ENCODE peak calls at places on chromosomes 16 and 17, in five cellular contexts. U is CD8-positive, alpha-beta memory T cell; P is fibroblast of lung; R is cardiac muscle cell; C is AG10803. E is an unnamed sample.

GRCh38 chr17:67441052-67441738 is 64.1 kb downstream of the PITPNC1 start:
- DNase-seq in U (peak; percentile 92), P (peak; percentile 53), R (no peak), C (peak; percentile 78), E (no peak)

GRCh38 chr17:4248504-4249277 is 15.1 kb downstream of the ANKFY1 start:
- DNase-seq in U (no peak), P (no peak), R (no peak), C (no peak), E (no peak)

GRCh38 chr17:45342306-45342705 is 25.5 kb upstream of the MAP3K14 start:
- DNase-seq in U (no peak), P (no peak), R (no peak), C (no peak), E (no peak)

GRCh38 chr16:55856950-55857349 is 18.2 kb downstream of the CES5A start:
- DNase-seq in U (no peak), P (no peak), R (no peak), C (no peak), E (no peak)

GRCh38 chr17:42809250-42809649 is 10.6 kb downstream of the CNTD1 start:
- DNase-seq in U (no peak), P (peak; percentile 77), R (no peak), C (peak; percentile 92), E (peak; percentile 50)

GRCh38 chr17:11264183-11264871 is 23.3 kb downstream of the SHISA6 start:
- DNase-seq in U (no peak), P (no peak), R (no peak), C (no peak), E (no peak)

GRCh38 chr17:9557846-9558245 is 17.8 kb downstream of the STX8 start:
- DNase-seq in U (no peak), P (no peak), R (no peak), C (peak; percentile 21), E (no peak)

GRCh38 chr16:14455577-14455976 is 174.5 kb downstream of the PARN start:
- DNase-seq in U (no peak), P (peak; percentile 52), R (peak; percentile 53), C (peak; percentile 41), E (no peak)

GRCh38 chr16:23709536-23709935 is 3.5 kb downstream of the ERN2 start:
- DNase-seq in U (no peak), P (no peak), R (no peak), C (no peak), E (no peak)

GRCh38 chr16:11005611-11005975 is 61.2 kb downstream of the CLEC16A start:
- DNase-seq in U (no peak), P (peak; percentile 42), R (no peak), C (peak; percentile 65), E (no peak)

GRCh38 chr17:19958023-19958422 is 19.6 kb downstream of the AKAP10 start:
- DNase-seq in U (no peak), P (peak; percentile 80), R (no peak), C (peak; percentile 93), E (peak; percentile 88)

GRCh38 chr17:34156401-34156740 is 98.7 kb upstream of the CCL2 start:
- DNase-seq in U (no peak), P (no peak), R (no peak), C (no peak), E (no peak)

GRCh38 chr17:15502315-15503112 is 35.1 kb upstream of the CDRT4 start:
- DNase-seq in U (peak; percentile 66), P (peak; percentile 96), R (peak; percentile 84), C (peak; percentile 98), E (peak; percentile 90)
- H3K4me3 ChIP-seq in U (no peak overlapping the region), P (peak overlapping the region; percentile 51), R (no peak overlapping the region), C (peak overlapping the region; percentile 51), E (peak overlapping the region; percentile 5)

GRCh38 chr17:60077226-60077625 is 1.5 kb downstream of the HEATR6 start:
- DNase-seq in U (no peak), P (peak; percentile 24), R (no peak), C (no peak), E (no peak)
- H3K4me3 ChIP-seq in U (no peak overlapping the region), P (peak overlapping the region; percentile 0), R (peak overlapping the region; percentile 74), C (peak overlapping the region; percentile 92), E (peak overlapping the region; percentile 68)

GRCh38 chr17:80737106-80738019 is 192.7 kb downstream of the RPTOR start:
- DNase-seq in U (no peak), P (no peak), R (no peak), C (no peak), E (no peak)
- H3K4me3 ChIP-seq in U (no peak overlapping the region), P (no peak overlapping the region), R (no peak overlapping the region), C (no peak overlapping the region), E (no peak overlapping the region)

GRCh38 chr17:37300683-37301082 is 75.1 kb upstream of the C17orf78 start:
- DNase-seq in U (no peak), P (no peak), R (no peak), C (no peak), E (no peak)
- H3K4me3 ChIP-seq in U (no peak overlapping the region), P (no peak overlapping the region), R (no peak overlapping the region), C (no peak overlapping the region), E (no peak overlapping the region)

E was measured in astrocyte of the cerebellum.